ENCODE peak calls at places on chromosomes 12 and 14, in eight cellular contexts. B is Panc1; F is psoas muscle; Y is colonic mucosa; V is naive thymus-derived CD4-positive, alpha-beta T cell; O is mammary epithelial cell; P is ascending aorta; A is CD4-positive, alpha-beta T cell. I is an unnamed sample.

GRCh38 chr12:15689751-15690191 is 99.4 kb downstream of the EPS8 start:
- DNase-seq in V (no peak), P (no peak), B (no peak), A (no peak), O (peak), F (no peak), Y (no peak), I (no peak)

GRCh38 chr12:623172-623864 is 39.9 kb downstream of the NINJ2 start:
- DNase-seq in O (no peak), F (no peak), Y (no peak), B (no peak), A (no peak), P (no peak), V (no peak), I (no peak)

GRCh38 chr14:102580552-102581110 is 11.8 kb upstream of the RCOR1 start:
- DNase-seq in B (no peak), P (no peak), F (no peak), Y (no peak), O (no peak), A (no peak), V (no peak), I (no peak)

GRCh38 chr14:51209457-51209856 is 30.6 kb upstream of the TMX1 start:
- DNase-seq in Y (no peak), O (no peak), V (no peak), P (no peak), F (no peak), A (no peak), B (no peak), I (no peak)

GRCh38 chr12:52949413-52950331 is 754 bp downstream of the KRT18 start:
- DNase-seq in F (no peak), A (no peak), O (peak), V (no peak), Y (peak), B (peak), P (no peak), I (no peak)

GRCh38 chr12:122079038-122079531 is 529 bp downstream of the MLXIP start:
- DNase-seq in O (peak), B (no peak), A (no peak), F (peak), Y (peak), V (no peak), P (no peak), I (no peak)

GRCh38 chr12:111034911-111035577 is 114.7 kb upstream of the MYL2 start:
- DNase-seq in B (no peak), P (no peak), F (no peak), V (no peak), O (peak), A (no peak), Y (no peak), I (no peak)

GRCh38 chr14:92190768-92191167 is 69.0 kb downstream of the CPSF2 start:
- DNase-seq in O (no peak), V (no peak), P (no peak), Y (no peak), B (no peak), A (no peak), F (no peak), I (no peak)

GRCh38 chr12:118617922-118618450 is 241.6 kb downstream of the SUDS3 start:
- DNase-seq in B (no peak), O (no peak), P (no peak), F (no peak), A (no peak), V (no peak), Y (no peak), I (no peak)

GRCh38 chr14:51638071-51638944 is 13.4 kb upstream of the FRMD6 start:
- DNase-seq in Y (no peak), F (no peak), O (no peak), V (no peak), A (no peak), P (no peak), B (no peak), I (no peak)

GRCh38 chr12:87678453-87678852 is 350.7 kb downstream of the C12orf50 start:
- DNase-seq in B (no peak), Y (no peak), F (no peak), P (no peak), A (no peak), V (no peak), O (peak), I (no peak)

GRCh38 chr12:54463034-54463433 is 10.4 kb downstream of the GTSF1 start:
- DNase-seq in B (no peak), P (no peak), F (peak), Y (no peak), O (peak), A (no peak), V (no peak), I (no peak)

GRCh38 chr14:22466520-22466919 is 122.5 kb downstream of the DAD1 start:
- DNase-seq in V (no peak), P (no peak), Y (no peak), B (no peak), O (peak), F (no peak), A (no peak), I (no peak)

GRCh38 chr12:87848248-87848868 is 180.8 kb downstream of the C12orf50 start:
- DNase-seq in B (peak), P (no peak), Y (peak), V (no peak), F (no peak), O (peak), A (no peak), I (no peak)

GRCh38 chr12:32273063-32273521 is 126.3 kb upstream of the FGD4 start:
- DNase-seq in Y (peak), A (no peak), V (no peak), P (no peak), B (peak), F (no peak), O (no peak), I (no peak)

GRCh38 chr12:83474369-83474768 is 787.7 kb downstream of the TMTC2 start:
- DNase-seq in B (no peak), Y (no peak), P (no peak), O (no peak), A (no peak), V (no peak), F (no peak), I (no peak)

GRCh38 chr12:78916845-78917480 is 52.4 kb downstream of the SYT1 start:
- DNase-seq in V (no peak), O (peak), F (no peak), B (no peak), Y (no peak), A (no peak), P (no peak), I (no peak)

GRCh38 chr12:47797432-47797831 is 22.3 kb downstream of the HDAC7 start:
- DNase-seq in Y (no peak), P (no peak), V (no peak), B (no peak), A (no peak), O (no peak), F (no peak), I (peak)

GRCh38 chr12:18492372-18493025 is 231.2 kb downstream of the PIK3C2G start:
- DNase-seq in A (no peak), B (no peak), O (peak), P (no peak), Y (no peak), V (no peak), F (no peak), I (no peak)

GRCh38 chr12:54890339-54890738 is 36.0 kb downstream of the MUCL1 start:
- DNase-seq in B (no peak), F (no peak), O (no peak), P (no peak), Y (no peak), V (no peak), A (no peak), I (no peak)

DNA sequence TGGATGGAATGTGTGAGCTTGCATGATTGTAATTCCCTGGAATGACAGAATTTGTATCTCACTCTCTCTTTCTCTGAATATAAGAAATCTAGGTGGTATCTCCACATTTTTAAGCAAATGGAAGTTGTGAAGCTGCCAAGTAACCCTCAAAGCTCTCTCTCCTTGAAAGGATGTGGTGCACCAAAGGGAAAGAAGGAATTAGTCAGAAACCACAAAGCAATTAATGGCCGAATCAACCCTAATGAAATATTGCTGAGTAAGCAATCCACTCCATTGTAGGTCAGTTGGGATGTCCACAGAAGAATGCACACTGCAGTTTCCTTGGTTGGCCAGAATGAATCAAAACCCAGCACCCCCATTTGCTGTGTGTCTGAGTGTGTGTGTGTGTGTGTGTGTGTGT is 153.4 kb downstream of the KCNA5 start:
- DNase-seq in P (no peak), V (no peak), Y (no peak), F (no peak), O (peak), B (no peak), A (no peak), I (no peak)
- H3K27ac ChIP-seq in P (no peak), V (no peak), Y (no peak), F (no peak), O (no peak), B (no peak), A (no peak), I (no peak)

GRCh38 chr14:59251811-59252771 is 63.6 kb downstream of the DAAM1 start:
- DNase-seq in P (no peak), Y (no peak), A (no peak), V (no peak), O (no peak), F (no peak), B (no peak), I (no peak)
- H3K27ac ChIP-seq in P (no peak), Y (no peak), A (no peak), V (no peak), O (no peak), F (no peak), B (no peak), I (no peak)

DNA sequence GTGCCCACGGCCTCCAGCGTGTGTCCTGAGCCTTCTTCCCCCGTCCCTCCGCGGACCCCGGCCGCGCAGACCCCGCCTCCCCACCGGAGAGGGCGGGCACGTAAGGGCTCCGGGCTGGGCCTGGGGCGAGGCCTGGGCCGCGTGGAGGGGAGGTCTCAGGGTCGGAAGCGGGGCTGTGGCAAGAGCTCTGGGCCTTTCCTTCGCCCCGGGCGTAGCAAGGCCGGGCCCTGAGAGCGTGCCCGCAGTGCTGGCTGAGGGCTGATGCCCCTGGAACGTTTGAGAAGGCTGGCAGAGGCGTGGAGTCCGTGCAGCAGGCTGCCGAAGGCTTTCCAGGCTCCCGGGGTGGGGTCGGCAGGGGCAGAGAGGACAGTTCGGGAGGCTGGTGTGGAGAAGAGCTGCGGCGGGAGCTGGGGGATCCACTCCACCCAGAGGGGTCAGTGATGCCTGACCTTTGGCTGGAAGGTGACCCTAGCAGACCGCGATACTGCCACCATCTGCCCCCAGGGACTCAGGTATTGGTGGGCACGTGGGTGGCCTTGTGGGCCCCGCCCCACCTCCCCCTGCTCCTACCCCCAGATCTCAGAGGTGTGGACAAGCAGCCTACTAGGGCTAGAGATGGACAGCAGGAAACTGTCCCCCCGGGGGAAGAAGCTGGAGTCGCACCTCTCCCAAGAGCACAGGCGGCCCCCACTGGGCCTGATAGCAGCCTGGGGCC is 545 bp downstream of the TEX22 start:
- DNase-seq in F (no peak), V (no peak), A (no peak), Y (no peak), B (no peak), O (no peak), P (no peak), I (no peak)
- H3K27ac ChIP-seq in F (peak), V (peak), A (peak), Y (peak), B (peak), O (no peak), P (peak), I (peak)

GRCh38 chr12:29797565-29798360 is 14.0 kb upstream of the TMTC1 start:
- DNase-seq in F (no peak), O (no peak), A (no peak), P (no peak), B (no peak), V (no peak), Y (no peak), I (no peak)
- H3K27ac ChIP-seq in F (peak), O (no peak), A (no peak), P (peak), B (no peak), V (no peak), Y (no peak), I (no peak)

I was measured in substantia nigra.